ENCODE peak calls at places on chromosomes 5 and 9, in ten cellular contexts. V is NCI-H1436, T is foreskin keratinocyte, H is SJSA1, X is non-pigmented ciliary epithelial cell, C is NB4, S is mesothelial cell of epicardium, N is heart left ventricle, F is HuH-7, W is nephron progenitor cell. K is an unnamed sample.
A peak's percentile ranks its signal among the peaks of the same experiment; 100 is the strongest.

GRCh38 chr9:69965416-69966145 is 78.1 kb upstream of the MAMDC2 start:
- DNase-seq in V (no peak), T (no peak), H (no peak), X (no peak), C (no peak), S (no peak), N (no peak), F (no peak), W (no peak), K (no peak)

GRCh38 chr5:126074538-126074937 is 348.7 kb upstream of the GRAMD2B start:
- DNase-seq in V (no peak), T (no peak), H (no peak), X (no peak), C (no peak), S (no peak), N (no peak), F (no peak), W (no peak), K (no peak)

GRCh38 chr9:119412399-119412798 is 43.2 kb upstream of the BRINP1 start:
- DNase-seq in V (no peak), T (peak; percentile 29), H (no peak), X (no peak), C (no peak), S (no peak), N (no peak), F (no peak), W (no peak), K (no peak)

GRCh38 chr5:117010574-117010973 is 436.0 kb upstream of the SEMA6A start:
- DNase-seq in V (no peak), T (no peak), H (no peak), X (no peak), C (no peak), S (no peak), N (no peak), F (no peak), W (no peak), K (no peak)

GRCh38 chr5:151750121-151750520 is 8.3 kb downstream of the ATOX1 start:
- DNase-seq in V (no peak), T (no peak), H (no peak), X (no peak), C (no peak), S (no peak), N (no peak), F (no peak), W (no peak), K (no peak)

GRCh38 chr5:136686192-136686872 is 321.0 kb upstream of the TRPC7 start:
- DNase-seq in V (no peak), T (peak; percentile 31), H (no peak), X (peak; percentile 19), C (peak; percentile 25), S (no peak), N (no peak), F (peak; percentile 13), W (no peak), K (no peak)

GRCh38 chr5:132422720-132423442 is 53.4 kb downstream of the SLC22A5 start:
- DNase-seq in V (no peak), T (no peak), H (no peak), X (no peak), C (peak; percentile 91), S (no peak), N (peak; percentile 84), F (peak; percentile 76), W (no peak), K (no peak)

GRCh38 chr5:88756953-88757352 is 126.0 kb downstream of the MEF2C start:
- DNase-seq in V (no peak), T (no peak), H (no peak), X (no peak), C (no peak), S (no peak), N (no peak), F (no peak), W (no peak), K (no peak)

GRCh38 chr9:106920701-106921283 is 57.8 kb downstream of the ZNF462 start:
- DNase-seq in V (peak; percentile 15), T (no peak), H (no peak), X (no peak), C (no peak), S (no peak), N (peak; percentile 45), F (peak; percentile 56), W (no peak), K (no peak)

GRCh38 chr5:140588311-140589070 is 23.9 kb downstream of the SLC35A4 start:
- DNase-seq in V (no peak), T (no peak), H (no peak), X (no peak), C (no peak), S (no peak), N (no peak), F (no peak), W (no peak), K (no peak)

GRCh38 chr9:20112367-20112766 is 323.5 kb upstream of the SLC24A2 start:
- DNase-seq in V (no peak), T (peak; percentile 16), H (no peak), X (no peak), C (no peak), S (no peak), N (no peak), F (no peak), W (no peak), K (no peak)

GRCh38 chr5:42949348-42950090 is 90.6 kb downstream of the ANXA2R start:
- DNase-seq in V (no peak), T (peak; percentile 11), H (no peak), X (no peak), C (peak; percentile 88), S (no peak), N (peak; percentile 64), F (peak; percentile 74), W (no peak), K (no peak)

GRCh38 chr5:56190500-56190899 is 42.6 kb downstream of the ANKRD55 start:
- DNase-seq in V (no peak), T (peak; percentile 35), H (peak; percentile 73), X (no peak), C (no peak), S (no peak), N (peak; percentile 63), F (no peak), W (no peak), K (no peak)

K was measured in AG04449.